ENCODE peak calls at places on chromosomes 2 and 18, in ten cellular contexts. T is cardiac fibroblast; B is hypothalamus; G is HepG2; O is CD4-positive, CD25-positive, alpha-beta regulatory T cell; Y is HFFc6; L is hepatic stellate cell; S is cerebellum; I is K562; N is A549. A is an unnamed sample.

GRCh38 chr2:33320573-33320972 is 155.9 kb upstream of the RASGRP3 start:
- DNase-seq in T (no peak), B (no peak), G (peak), O (no peak), Y (no peak), L (no peak), S (no peak), I (no peak), N (no peak), A (no peak)

GRCh38 chr18:46899274-46899948 is 17.9 kb downstream of the PIAS2 start:
- DNase-seq in T (no peak), B (no peak), G (no peak), O (no peak), Y (no peak), L (no peak), S (no peak), I (no peak), N (no peak), A (no peak)

GRCh38 chr2:10909996-10910341 is 1.8 kb upstream of the KCNF1 start:
- DNase-seq in T (no peak), B (no peak), G (no peak), O (no peak), Y (no peak), L (no peak), S (no peak), I (no peak), N (no peak), A (no peak)

GRCh38 chr2:111704246-111704645 is 179.7 kb downstream of the ANAPC1 start:
- DNase-seq in T (peak), B (no peak), G (peak), O (no peak), Y (peak), L (peak), S (no peak), I (no peak), N (peak), A (no peak)

GRCh38 chr2:64652231-64653173 is 1.2 kb downstream of the SERTAD2 start:
- DNase-seq in T (peak), B (no peak), G (peak), O (peak), Y (peak), L (peak), S (no peak), I (peak), N (peak), A (no peak)

GRCh38 chr2:181738074-181738473 is 57.8 kb upstream of the NEUROD1 start:
- DNase-seq in T (peak), B (no peak), G (no peak), O (peak), Y (peak), L (no peak), S (no peak), I (peak), N (peak), A (no peak)

GRCh38 chr2:88575630-88576029 is 51.6 kb downstream of the EIF2AK3 start:
- DNase-seq in T (no peak), B (no peak), G (no peak), O (no peak), Y (no peak), L (no peak), S (no peak), I (no peak), N (no peak), A (no peak)

GRCh38 chr2:160109939-160110673 is 47.7 kb upstream of the PLA2R1 start:
- DNase-seq in T (peak), B (peak), G (peak), O (peak), Y (peak), L (peak), S (peak), I (peak), N (peak), A (peak)

GRCh38 chr2:83386559-83386958 is 1072.5 kb downstream of the SUCLG1 start:
- DNase-seq in T (no peak), B (no peak), G (no peak), O (no peak), Y (no peak), L (no peak), S (no peak), I (no peak), N (no peak), A (no peak)

GRCh38 chr18:79637921-79638855 is 41.4 kb upstream of the CTDP1 start:
- DNase-seq in T (no peak), B (no peak), G (no peak), O (no peak), Y (no peak), L (no peak), S (no peak), I (no peak), N (no peak), A (no peak)

GRCh38 chr18:5456577-5457466 is 87.0 kb downstream of the EPB41L3 start:
- DNase-seq in T (peak), B (peak), G (peak), O (no peak), Y (peak), L (no peak), S (peak), I (no peak), N (no peak), A (no peak)

GRCh38 chr2:29052811-29053210 is 21.5 kb downstream of the PCARE start:
- DNase-seq in T (no peak), B (no peak), G (no peak), O (no peak), Y (no peak), L (no peak), S (no peak), I (no peak), N (no peak), A (no peak)

GRCh38 chr2:12935226-12935625 is 218.5 kb downstream of the TRIB2 start:
- DNase-seq in T (no peak), B (no peak), G (no peak), O (no peak), Y (no peak), L (no peak), S (no peak), I (no peak), N (no peak), A (no peak)

GRCh38 chr2:96305979-96306308 is 598 bp upstream of the SNRNP200 start:
- DNase-seq in T (no peak), B (no peak), G (no peak), O (no peak), Y (no peak), L (no peak), S (no peak), I (peak), N (no peak), A (no peak)

GRCh38 chr2:126616606-126617069 is 39.3 kb upstream of the GYPC start:
- DNase-seq in T (no peak), B (no peak), G (no peak), O (no peak), Y (no peak), L (no peak), S (no peak), I (no peak), N (no peak), A (no peak)

GRCh38 chr2:231663458-231664290 is 44.7 kb upstream of the PTMA start:
- DNase-seq in T (no peak), B (no peak), G (no peak), O (no peak), Y (no peak), L (no peak), S (no peak), I (no peak), N (no peak), A (no peak)

GRCh38 chr2:46770622-46771021 is 145.0 kb downstream of the MCFD2 start:
- DNase-seq in T (peak), B (no peak), G (peak), O (no peak), Y (peak), L (no peak), S (no peak), I (no peak), N (peak), A (no peak)

GRCh38 chr2:20868377-20868776 is 45.5 kb upstream of the LDAH start:
- DNase-seq in T (no peak), B (no peak), G (no peak), O (peak), Y (no peak), L (no peak), S (no peak), I (no peak), N (no peak), A (no peak)

GRCh38 chr2:241558532-241559488 is at the start of gene BOK:
- DNase-seq in T (peak), B (peak), G (peak), O (no peak), Y (peak), L (peak), S (peak), I (peak), N (peak), A (no peak)

GRCh38 chr2:84958135-84959044 is 12.6 kb upstream of the KCMF1 start:
- DNase-seq in T (peak), B (no peak), G (peak), O (no peak), Y (peak), L (peak), S (no peak), I (no peak), N (peak), A (no peak)

GRCh38 chr2:133532919-133533318 is 35.3 kb downstream of the NCKAP5 start:
- DNase-seq in T (peak), B (no peak), G (no peak), O (no peak), Y (peak), L (no peak), S (no peak), I (no peak), N (peak), A (no peak)

GRCh38 chr2:222293660-222294630 is 4.9 kb downstream of the PAX3 start:
- DNase-seq in T (no peak), B (no peak), G (no peak), O (no peak), Y (no peak), L (no peak), S (no peak), I (no peak), N (no peak), A (no peak)

GRCh38 chr18:12391487-12392136 is 14.6 kb upstream of the AFG3L2 start:
- DNase-seq in T (peak), B (peak), G (peak), O (peak), Y (peak), L (peak), S (peak), I (peak), N (peak), A (no peak)

GRCh38 chr2:238286551-238286950 is 1.9 kb downstream of the PER2 start:
- DNase-seq in T (peak), B (peak), G (peak), O (no peak), Y (peak), L (peak), S (no peak), I (no peak), N (peak), A (peak)

GRCh38 chr18:76866631-76867030 is 44.3 kb downstream of the ZNF236 start:
- DNase-seq in T (no peak), B (no peak), G (no peak), O (no peak), Y (no peak), L (no peak), S (peak), I (no peak), N (no peak), A (no peak)

GRCh38 chr2:226273440-226273839 is 526.2 kb downstream of the IRS1 start:
- DNase-seq in T (no peak), B (no peak), G (no peak), O (no peak), Y (no peak), L (peak), S (no peak), I (no peak), N (no peak), A (no peak)

GRCh38 chr2:219362524-219363164 is 25.1 kb downstream of the DNPEP start:
- DNase-seq in T (peak), B (no peak), G (no peak), O (no peak), Y (peak), L (peak), S (no peak), I (peak), N (peak), A (no peak)

GRCh38 chr2:179263460-179264237 is 983 bp downstream of the SESTD1 start:
- DNase-seq in T (peak), B (peak), G (peak), O (peak), Y (peak), L (peak), S (peak), I (peak), N (peak), A (no peak)

GRCh38 chr2:174325932-174326879 is 8.5 kb upstream of the SP9 start:
- DNase-seq in T (peak), B (no peak), G (no peak), O (peak), Y (no peak), L (peak), S (no peak), I (peak), N (peak), A (no peak)

GRCh38 chr2:143193121-143193520 is 63.9 kb downstream of the ARHGAP15 start:
- DNase-seq in T (no peak), B (no peak), G (no peak), O (no peak), Y (no peak), L (no peak), S (peak), I (no peak), N (no peak), A (no peak)

GRCh38 chr2:206477296-206477695 is 34.0 kb downstream of the ADAM23 start:
- DNase-seq in T (peak), B (no peak), G (no peak), O (no peak), Y (no peak), L (peak), S (no peak), I (no peak), N (no peak), A (no peak)

GRCh38 chr2:17728210-17728609 is 25.4 kb downstream of the SMC6 start:
- DNase-seq in T (no peak), B (no peak), G (no peak), O (no peak), Y (no peak), L (no peak), S (no peak), I (no peak), N (no peak), A (no peak)

GRCh38 chr2:25324905-25325592 is 16.7 kb downstream of the DNMT3A start:
- DNase-seq in T (peak), B (peak), G (no peak), O (no peak), Y (peak), L (peak), S (no peak), I (no peak), N (no peak), A (peak)

GRCh38 chr2:233100192-233100998 is 40.3 kb downstream of the INPP5D start:
- DNase-seq in T (no peak), B (no peak), G (no peak), O (peak), Y (no peak), L (no peak), S (no peak), I (no peak), N (no peak), A (no peak)

GRCh38 chr2:111691164-111691895 is 192.7 kb downstream of the ANAPC1 start:
- DNase-seq in T (peak), B (no peak), G (no peak), O (no peak), Y (no peak), L (no peak), S (no peak), I (no peak), N (no peak), A (no peak)

GRCh38 chr2:142880275-142880674 is 2.8 kb downstream of the KYNU start:
- DNase-seq in T (peak), B (no peak), G (peak), O (no peak), Y (peak), L (no peak), S (no peak), I (no peak), N (peak), A (no peak)

GRCh38 chr2:170525566-170525900 is 189.6 kb upstream of the SP5 start:
- DNase-seq in T (peak), B (peak), G (peak), O (no peak), Y (peak), L (peak), S (no peak), I (peak), N (peak), A (peak)

GRCh38 chr2:70086278-70086837 is 919 bp upstream of the PCBP1 start:
- DNase-seq in T (peak), B (peak), G (peak), O (peak), Y (peak), L (peak), S (peak), I (peak), N (peak), A (peak)

GRCh38 chr2:183919926-183920325 is 678.4 kb upstream of the ZNF804A start:
- DNase-seq in T (no peak), B (no peak), G (no peak), O (no peak), Y (no peak), L (no peak), S (no peak), I (no peak), N (no peak), A (no peak)

GRCh38 chr2:172177581-172177980 is 74.9 kb upstream of the DLX2 start:
- DNase-seq in T (no peak), B (no peak), G (no peak), O (no peak), Y (no peak), L (no peak), S (no peak), I (no peak), N (no peak), A (no peak)